ENCODE peak calls at places on chromosome 22, in five cellular contexts. A, S, Q, W and H are unnamed samples.

GRCh38 chr22:45296628-45297297 is 12.0 kb downstream of the UPK3A start:
- DNase-seq in Q (no peak), A (no peak), S (no peak), W (peak), H (no peak)

GRCh38 chr22:46649176-46650077 is 29.2 kb downstream of the GRAMD4 start:
- DNase-seq in A (no peak), S (no peak), Q (no peak), W (no peak), H (no peak)

GRCh38 chr22:35761037-35761436 is 43.4 kb downstream of the APOL5 start:
- DNase-seq in A (no peak), W (no peak), S (no peak), Q (no peak), H (no peak)

GRCh38 chr22:17922925-17923898 is 101.1 kb downstream of the MICAL3 start:
- DNase-seq in A (peak), S (no peak), W (no peak), Q (peak), H (peak)

GRCh38 chr22:32737811-32738210 is 63.7 kb upstream of the TIMP3 start:
- DNase-seq in Q (no peak), S (no peak), A (no peak), W (no peak), H (no peak)

GRCh38 chr22:43376765-43377485 is 33.8 kb upstream of the SCUBE1 start:
- DNase-seq in Q (no peak), A (no peak), S (no peak), W (peak), H (no peak)

GRCh38 chr22:43273902-43274484 is 69.2 kb downstream of the SCUBE1 start:
- DNase-seq in W (no peak), A (peak), Q (no peak), S (no peak), H (peak)

GRCh38 chr22:42173183-42173926 is 42.7 kb upstream of the CYP2D6 start:
- DNase-seq in Q (no peak), S (no peak), A (peak), W (no peak), H (no peak)

GRCh38 chr22:20441631-20442484 is 4.2 kb upstream of the SCARF2 start:
- DNase-seq in W (no peak), S (no peak), A (peak), Q (no peak), H (no peak)

GRCh38 chr22:43637267-43637666 is 174.8 kb downstream of the EFCAB6 start:
- DNase-seq in A (no peak), W (no peak), Q (no peak), S (no peak), H (no peak)

GRCh38 chr22:43777204-43777671 is 34.9 kb downstream of the EFCAB6 start:
- DNase-seq in W (no peak), A (peak), S (no peak), Q (no peak), H (no peak)

DNA sequence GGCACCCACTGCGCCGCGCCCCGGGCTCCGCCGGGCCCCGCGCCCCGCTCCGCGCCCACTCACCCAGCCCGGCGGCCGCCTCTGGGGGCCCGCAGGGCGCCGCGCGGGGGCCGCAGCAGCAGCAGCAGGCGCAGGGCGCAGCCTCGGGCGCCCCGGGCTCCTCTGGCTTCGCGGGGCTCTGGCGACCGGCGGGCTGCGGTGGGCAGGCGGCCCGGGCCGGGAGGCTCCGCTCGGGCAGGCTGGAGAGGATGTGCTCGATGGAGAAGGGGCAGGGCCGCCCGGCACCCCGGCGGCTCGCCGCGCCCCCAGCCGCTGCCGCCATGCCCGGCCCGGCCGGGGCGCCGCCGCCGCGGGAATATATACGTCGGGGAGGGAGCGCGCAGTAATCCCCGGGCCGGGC is at the start of gene GSC2:
- DNase-seq in W (no peak), A (no peak), Q (no peak), S (no peak), H (no peak)
- H3K4me3 ChIP-seq in W (no peak), A (no peak), Q (no peak), S (no peak), H (no peak)

DNA sequence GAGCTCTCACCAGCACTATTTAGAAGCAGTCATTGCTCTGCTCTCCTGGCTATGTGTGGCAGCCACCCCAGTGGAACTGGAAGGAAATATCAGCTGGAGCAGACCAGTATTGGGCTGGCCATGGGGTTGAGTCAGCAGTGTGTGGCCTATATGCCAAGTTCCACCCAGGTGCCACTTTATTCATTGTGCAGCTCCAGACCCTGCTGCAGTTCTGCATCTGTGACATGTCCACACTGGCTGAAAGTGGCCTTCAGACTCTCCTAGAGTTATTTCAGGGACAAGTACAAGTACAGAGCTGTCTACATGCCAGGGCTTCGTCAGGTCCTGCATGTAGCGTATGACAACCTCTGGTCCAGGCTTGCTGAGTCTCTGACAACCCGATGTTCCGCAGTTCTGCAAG is 55.2 kb downstream of the CABIN1 start:
- DNase-seq in A (no peak), Q (no peak), S (no peak), W (no peak), H (no peak)
- H3K4me3 ChIP-seq in A (no peak), Q (no peak), S (no peak), W (no peak), H (no peak)

GRCh38 chr22:50305393-50305657 is 2.1 kb downstream of the PLXNB2 start:
- DNase-seq in W (no peak), Q (no peak), S (no peak), A (no peak), H (no peak)
- H3K4me3 ChIP-seq in W (no peak), Q (peak), S (no peak), A (peak), H (peak)

GRCh38 chr22:26303475-26303874 is 125.6 kb upstream of the ASPHD2 start:
- DNase-seq in A (no peak), Q (no peak), S (no peak), W (no peak), H (no peak)
- H3K4me3 ChIP-seq in A (no peak), Q (no peak), S (no peak), W (no peak), H (no peak)

GRCh38 chr22:29885610-29886009 is 2.6 kb downstream of the MTMR3 start:
- DNase-seq in Q (no peak), A (no peak), W (no peak), S (no peak), H (no peak)

GRCh38 chr22:29879738-29880137 is 3.2 kb upstream of the MTMR3 start:
- DNase-seq in Q (no peak), A (no peak), W (no peak), S (no peak), H (no peak)

GRCh38 chr22:29883045-29883830 is at the start of gene MTMR3:
- DNase-seq in A (peak), W (peak), Q (peak), S (peak), H (peak)

GRCh38 chr22:29883831-29884139 is 811 bp downstream of the MTMR3 start:
- DNase-seq in A (no peak), Q (no peak), W (no peak), S (no peak), H (no peak)

DNA sequence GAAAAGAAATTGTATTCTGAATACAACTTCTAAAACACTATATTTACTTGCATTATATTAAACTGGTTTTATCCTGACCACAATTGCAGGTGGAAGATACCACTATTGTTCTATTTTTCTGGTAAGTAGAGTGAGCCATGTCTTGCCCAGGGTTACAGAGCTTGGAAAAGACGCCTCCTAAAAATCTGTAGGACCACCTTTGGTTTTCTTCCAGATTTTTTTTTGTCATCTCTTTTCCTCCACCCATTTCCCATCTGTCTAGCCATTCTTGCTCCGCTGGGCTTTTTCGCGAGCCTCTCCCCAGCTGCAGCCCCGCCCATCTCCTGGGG is 294 bp upstream of the MTMR3 start:
- DNase-seq in W (no peak), A (no peak), S (no peak), Q (no peak), H (no peak)
- H3K4me3 ChIP-seq in W (peak), A (peak), S (no peak), Q (peak), H (peak)

GRCh38 chr22:39238561-39238960 is 6.2 kb downstream of the PDGFB start:
- DNase-seq in S (no peak), A (no peak), Q (no peak), W (no peak), H (no peak)
- H3K4me3 ChIP-seq in S (no peak), A (no peak), Q (no peak), W (no peak), H (no peak)

DNA sequence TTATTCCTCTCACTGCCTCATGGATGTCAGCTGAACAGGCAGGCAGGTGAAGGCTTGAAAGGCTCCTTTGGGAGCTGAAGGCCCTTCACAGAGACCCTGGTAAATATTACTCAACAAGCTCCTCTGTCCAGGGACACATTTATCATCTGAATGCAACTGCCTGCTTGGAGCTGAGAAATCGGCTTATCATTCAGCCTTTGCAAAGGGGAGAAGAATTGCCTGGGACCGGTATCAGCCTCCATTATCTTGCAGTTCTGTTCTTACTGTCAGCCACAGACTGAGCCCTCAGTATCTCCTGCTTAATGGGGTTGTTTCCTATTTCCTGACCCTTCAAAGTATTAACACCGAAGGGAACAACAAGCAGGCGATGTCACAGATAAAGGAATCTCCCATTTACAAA is 113.8 kb upstream of the PITPNB start:
- DNase-seq in S (no peak), Q (no peak), W (no peak), A (no peak), H (no peak)
- H3K4me3 ChIP-seq in S (no peak), Q (no peak), W (no peak), A (no peak), H (no peak)

DNA sequence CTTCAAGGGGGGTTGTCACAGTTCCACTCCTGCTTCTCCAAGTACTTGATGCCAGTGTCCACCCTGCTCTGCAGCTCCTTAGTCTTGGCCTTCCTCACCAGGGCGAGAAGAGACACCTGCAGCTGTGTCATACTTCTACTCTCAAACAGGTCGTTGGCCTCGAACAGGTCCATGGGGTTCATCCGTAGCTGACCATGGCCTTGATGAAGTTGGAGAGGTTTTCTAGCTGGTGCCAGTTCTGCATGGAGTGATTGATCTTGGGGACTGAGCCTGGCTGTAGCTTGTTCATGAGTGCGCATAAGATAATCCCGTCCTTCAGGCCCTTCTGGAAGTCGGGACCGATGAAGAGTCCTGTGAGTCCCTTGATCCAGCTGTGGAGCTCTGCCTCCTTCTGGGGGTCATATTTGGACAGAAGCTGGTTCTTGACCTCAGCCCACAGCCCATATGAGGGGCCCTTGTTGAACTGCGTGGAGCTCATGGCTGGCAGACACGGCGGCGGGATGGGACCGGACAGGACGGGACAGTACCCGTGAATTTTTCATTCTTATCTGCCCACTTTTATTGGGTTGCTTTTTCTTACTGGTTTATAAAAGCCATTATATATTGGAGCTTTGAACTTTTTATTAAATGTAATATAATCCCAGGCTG is 33.4 kb upstream of the HORMAD2 start:
- DNase-seq in W (no peak), Q (no peak), A (no peak), S (no peak), H (no peak)
- H3K4me3 ChIP-seq in W (no peak), Q (no peak), A (no peak), S (no peak), H (no peak)

DNA sequence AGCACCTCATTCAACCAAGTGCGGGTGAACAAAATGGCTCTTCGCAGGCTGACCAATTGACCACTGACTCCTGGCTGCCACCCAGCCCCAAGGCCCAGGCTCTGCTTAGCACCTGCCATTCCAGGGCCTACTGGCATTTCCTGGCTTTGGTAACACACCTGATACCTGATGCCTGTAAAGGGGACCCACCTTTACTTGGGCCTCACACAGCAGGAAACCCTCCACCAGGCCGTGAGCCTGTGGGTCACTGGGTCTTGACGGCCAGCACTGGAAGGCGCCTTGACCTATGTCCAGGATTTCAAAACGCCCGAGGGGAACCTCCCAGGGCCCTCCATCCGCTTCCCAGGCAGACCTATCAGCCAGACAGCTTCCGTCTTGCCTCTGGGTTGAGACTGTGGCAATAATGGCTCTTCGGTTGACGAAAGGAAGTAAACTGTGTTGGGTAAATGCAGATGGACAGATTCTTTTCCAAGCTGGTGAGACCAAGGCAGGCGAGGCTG is 16.8 kb upstream of the TMEM184B start:
- DNase-seq in W (no peak), S (no peak), A (no peak), Q (no peak), H (no peak)
- H3K4me3 ChIP-seq in W (no peak), S (no peak), A (no peak), Q (no peak), H (no peak)

GRCh38 chr22:37418627-37419369 is 8.5 kb downstream of the ELFN2 start:
- DNase-seq in W (no peak), Q (no peak), S (no peak), A (no peak), H (no peak)
- H3K4me3 ChIP-seq in W (no peak), Q (no peak), S (no peak), A (no peak), H (no peak)